ENCODE peak calls at places on chromosome 6, in four cellular contexts. Q is adrenal gland, G is kidney, Y is GM23248. X is an unnamed sample. For H3K36me3 and H3K9me3, the result is how much of the 10 kb centered on the place peaks cover.

GRCh38 chr6:45278367-45278766 is 49.8 kb upstream of the RUNX2 start:
- DNase-seq in Q (no peak), G (no peak), Y (peak), X (no peak)

GRCh38 chr6:48560408-48560807 is 449.4 kb upstream of the PTCHD4 start:
- DNase-seq in Q (no peak), G (no peak), Y (peak), X (no peak)

GRCh38 chr6:39927159-39927558 is 7.1 kb downstream of the MOCS1 start:
- DNase-seq in Q (peak), G (no peak), Y (peak), X (no peak)

GRCh38 chr6:165705941-165706340 is 42.9 kb upstream of the PDE10A start:
- DNase-seq in Q (no peak), G (no peak), Y (no peak), X (no peak)

GRCh38 chr6:102680413-102680812 is 1286.9 kb downstream of the GRIK2 start:
- DNase-seq in Q (no peak), G (no peak), Y (no peak), X (no peak)

GRCh38 chr6:121382467-121383121 is 48.3 kb upstream of the TBC1D32 start:
- DNase-seq in Q (no peak), G (no peak), Y (no peak), X (no peak)

GRCh38 chr6:144248470-144249301 is 36.4 kb upstream of the UTRN start:
- DNase-seq in Q (no peak), G (no peak), Y (peak), X (no peak)

GRCh38 chr6:147040041-147040440 is 164.2 kb upstream of the STXBP5 start:
- DNase-seq in Q (no peak), G (no peak), Y (peak), X (no peak)

GRCh38 chr6:157727629-157728182 is 95.3 kb upstream of the SNX9 start:
- DNase-seq in Q (no peak), G (no peak), Y (no peak), X (no peak)

GRCh38 chr6:125537090-125537489 is 212.3 kb upstream of the HEY2 start:
- DNase-seq in Q (no peak), G (no peak), Y (no peak), X (peak)

GRCh38 chr6:39593644-39594043 is 131.6 kb downstream of the KIF6 start:
- DNase-seq in Q (no peak), G (no peak), Y (no peak), X (no peak)

GRCh38 chr6:155889405-155889804 is 433.8 kb upstream of the NOX3 start:
- DNase-seq in Q (no peak), G (no peak), Y (no peak), X (no peak)

GRCh38 chr6:33837070-33837469 is 33.3 kb upstream of the MLN start:
- DNase-seq in Q (no peak), G (no peak), Y (no peak), X (no peak)

GRCh38 chr6:54737247-54737646 is 109.3 kb upstream of the FAM83B start:
- DNase-seq in Q (no peak), G (no peak), Y (peak), X (no peak)

GRCh38 chr6:167572106-167572505 is 247.2 kb downstream of the TTLL2 start:
- DNase-seq in Q (no peak), G (no peak), Y (no peak), X (no peak)

GRCh38 chr6:142903806-142904205 is 41.2 kb downstream of the HIVEP2 start:
- DNase-seq in Q (no peak), G (no peak), Y (peak), X (no peak)

GRCh38 chr6:116564921-116565872 is 6.1 kb upstream of the RWDD1 start:
- DNase-seq in Q (no peak), G (peak), Y (peak), X (peak)

GRCh38 chr6:75178757-75179156 is 27.1 kb downstream of the COL12A1 start:
- DNase-seq in Q (no peak), G (no peak), Y (peak), X (no peak)

GRCh38 chr6:21598662-21599061 is 5.1 kb downstream of the SOX4 start:
- DNase-seq in Q (no peak), G (no peak), Y (peak), X (no peak)

GRCh38 chr6:152267967-152268845 is 369.0 kb downstream of the SYNE1 start:
- DNase-seq in Q (no peak), G (no peak), Y (peak), X (no peak)

GRCh38 chr6:46029602-46030001 is 13.9 kb upstream of the CLIC5 start:
- DNase-seq in Q (no peak), G (no peak), Y (no peak), X (no peak)

GRCh38 chr6:28898710-28898965 is 25.1 kb downstream of the TRIM27 start:
- DNase-seq in Q (no peak), G (no peak), Y (no peak), X (no peak)

GRCh38 chr6:17473554-17473953 is 80.2 kb downstream of the CAP2 start:
- DNase-seq in Q (no peak), G (no peak), Y (no peak), X (no peak)

GRCh38 chr6:160278786-160279310 is 20.2 kb upstream of the SLC22A2 start:
- DNase-seq in Q (no peak), G (no peak), Y (no peak), X (no peak)

GRCh38 chr6:43946641-43947363 is 176.8 kb downstream of the VEGFA start:
- DNase-seq in Q (no peak), G (no peak), Y (no peak), X (no peak)

GRCh38 chr6:88512951-88513350 is 346.8 kb upstream of the CNR1 start:
- DNase-seq in Q (no peak), G (no peak), Y (no peak), X (no peak)

GRCh38 chr6:107819976-107820551 is 4.0 kb downstream of the SCML4 start:
- DNase-seq in Q (no peak), G (no peak), Y (peak), X (no peak)

GRCh38 chr6:41462980-41463930 is 82.9 kb upstream of the FOXP4 start:
- DNase-seq in Q (peak), G (no peak), Y (peak), X (peak)

GRCh38 chr6:41277644-41278043 is 8.8 kb downstream of the TREM1 start:
- DNase-seq in Q (no peak), G (no peak), Y (no peak), X (no peak)

GRCh38 chr6:90190752-90191393 is 105.8 kb downstream of the BACH2 start:
- DNase-seq in Q (no peak), G (no peak), Y (no peak), X (no peak)

DNA sequence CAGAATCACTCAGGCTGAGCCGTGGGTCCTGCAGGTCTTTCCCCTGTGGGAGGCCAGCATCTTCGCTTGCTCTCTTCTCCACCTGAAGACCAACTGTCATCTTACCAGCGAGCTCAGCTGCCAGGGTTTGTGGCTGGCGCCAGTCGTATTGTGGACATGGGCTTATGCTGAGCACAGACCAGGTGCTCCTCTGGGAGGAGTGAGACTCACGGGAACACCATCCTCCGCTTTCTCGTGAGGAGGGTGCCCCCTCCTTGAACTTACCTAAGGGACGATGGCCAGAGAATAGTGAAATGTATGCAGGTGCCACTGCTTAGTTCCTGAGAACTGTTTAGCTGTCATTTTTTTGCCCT is 17.1 kb downstream of the WRNIP1 start:
- DNase-seq in Q (peak), G (no peak), Y (no peak), X (no peak)
- H3K36me3 ChIP-seq in Q (under half), G (under half), Y (under half), X (half or more)

GRCh38 chr6:42509765-42510164 is 54.1 kb upstream of the UBR2 start:
- DNase-seq in Q (no peak), G (no peak), Y (no peak), X (no peak)

GRCh38 chr6:42510795-42511194 is 53.0 kb upstream of the UBR2 start:
- DNase-seq in Q (no peak), G (no peak), Y (no peak), X (no peak)

GRCh38 chr6:42511803-42512422 is 51.9 kb upstream of the UBR2 start:
- DNase-seq in Q (peak), G (no peak), Y (peak), X (no peak)

GRCh38 chr6:42512498-42513042 is 51.3 kb upstream of the UBR2 start:
- DNase-seq in Q (no peak), G (no peak), Y (no peak), X (no peak)

DNA sequence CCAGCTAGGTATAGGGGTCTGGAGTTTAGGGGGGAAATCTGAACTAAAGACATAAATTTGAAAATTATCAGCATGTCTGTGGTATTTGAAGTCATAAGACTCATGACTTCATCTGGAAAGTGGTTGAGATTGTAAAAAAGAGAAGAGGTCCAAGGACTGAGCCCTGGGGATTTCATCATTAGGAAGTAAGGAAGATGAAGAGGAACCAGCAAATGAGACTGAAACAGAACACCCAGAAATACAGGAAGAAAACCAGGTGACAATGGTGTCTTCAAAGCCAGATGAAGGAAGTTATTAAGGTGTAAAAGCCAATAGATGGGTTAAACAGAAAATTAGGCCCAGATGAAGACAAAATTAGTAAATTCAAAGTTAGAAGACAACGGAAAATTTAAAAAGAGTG is 49.1 kb upstream of the UBR2 start:
- DNase-seq in Q (no peak), G (no peak), Y (no peak), X (no peak)
- H3K27ac ChIP-seq in Q (no peak), G (no peak), Y (no peak), X (no peak)

GRCh38 chr6:87257046-87257445 is 65.3 kb upstream of the SMIM8 start:
- DNase-seq in Q (no peak), G (no peak), Y (no peak), X (no peak)
- H3K9me3 ChIP-seq in Q (under half), G (under half), Y (under half), X (under half)

DNA sequence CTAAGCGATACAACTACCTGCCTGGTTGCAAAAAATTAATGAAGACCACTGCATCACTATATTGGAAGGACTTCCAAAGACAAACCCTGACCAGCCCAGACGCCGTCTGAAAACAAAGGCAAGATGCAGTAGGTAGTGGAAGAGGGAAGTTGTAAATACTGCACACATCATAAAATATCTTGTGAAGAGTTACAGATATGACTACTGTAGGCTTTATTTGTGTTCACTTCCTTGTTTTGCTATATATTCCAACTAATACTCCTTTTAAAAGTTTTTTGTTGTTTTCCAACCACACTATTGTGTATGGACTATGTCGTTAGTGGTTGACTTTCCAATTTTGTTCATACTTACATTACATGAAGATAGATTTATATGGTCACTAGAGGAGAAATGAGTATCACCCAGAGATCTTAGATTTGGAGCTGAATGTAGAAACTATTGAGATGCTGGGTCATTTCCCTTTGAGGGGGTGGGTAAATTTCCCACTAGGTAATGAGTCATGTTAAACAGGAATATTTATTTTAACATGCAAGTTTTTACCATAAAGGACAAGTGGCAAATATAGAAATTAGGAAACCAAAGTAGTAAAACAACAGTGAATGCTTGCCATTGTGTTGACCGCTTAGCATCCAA is 16.6 kb upstream of the TXLNB start:
- DNase-seq in Q (no peak), G (no peak), Y (peak), X (no peak)
- H3K36me3 ChIP-seq in Q (under half), G (under half), Y (under half), X (under half)

GRCh38 chr6:7993952-7994351 is 70.2 kb downstream of the BLOC1S5 start:
- DNase-seq in Q (no peak), G (no peak), Y (no peak), X (no peak)
- H3K27ac ChIP-seq in Q (no peak), G (no peak), Y (no peak), X (no peak)

DNA sequence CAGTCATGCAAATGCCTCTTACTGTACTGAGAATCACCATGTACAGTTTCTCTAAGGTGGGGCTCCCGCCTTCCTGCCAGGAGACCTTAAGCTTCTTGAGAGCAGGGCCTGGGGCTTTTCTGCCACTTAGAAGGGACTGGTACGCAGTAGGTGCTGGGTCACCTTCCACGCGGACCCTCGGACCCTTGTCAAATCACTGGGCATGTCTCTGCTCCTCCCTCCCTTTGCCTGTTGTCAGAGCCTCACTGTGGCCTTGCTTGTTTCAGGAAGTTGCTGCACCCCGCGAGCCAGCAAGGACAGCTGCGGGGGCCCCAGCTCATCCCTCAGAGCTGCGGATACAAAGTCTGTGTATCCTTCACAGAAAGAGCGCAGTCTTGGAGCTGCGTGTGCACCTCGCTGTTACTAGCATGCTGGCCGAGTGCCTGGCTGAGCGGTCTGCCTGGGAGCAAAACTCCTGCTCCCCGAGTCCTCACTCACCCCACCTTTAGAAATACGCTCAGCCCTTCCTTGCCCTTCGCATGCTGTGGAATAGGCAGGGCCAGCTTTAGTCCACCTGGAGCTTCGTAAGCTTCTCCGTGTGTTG is 30.7 kb upstream of the IRF4 start:
- DNase-seq in Q (no peak), G (peak), Y (no peak), X (peak)
- H3K9me3 ChIP-seq in Q (under half), G (under half), Y (under half), X (under half)

GRCh38 chr6:37454420-37455125 is 21.6 kb downstream of the CMTR1 start:
- DNase-seq in Q (no peak), G (no peak), Y (peak), X (no peak)

GRCh38 chr6:37456126-37456525 is 23.1 kb downstream of the CMTR1 start:
- DNase-seq in Q (no peak), G (no peak), Y (peak), X (no peak)

GRCh38 chr6:37456816-37457560 is 24.0 kb downstream of the CMTR1 start:
- DNase-seq in Q (peak), G (no peak), Y (peak), X (no peak)

GRCh38 chr6:37460805-37461204 is 27.8 kb downstream of the CMTR1 start:
- DNase-seq in Q (no peak), G (no peak), Y (no peak), X (no peak)

DNA sequence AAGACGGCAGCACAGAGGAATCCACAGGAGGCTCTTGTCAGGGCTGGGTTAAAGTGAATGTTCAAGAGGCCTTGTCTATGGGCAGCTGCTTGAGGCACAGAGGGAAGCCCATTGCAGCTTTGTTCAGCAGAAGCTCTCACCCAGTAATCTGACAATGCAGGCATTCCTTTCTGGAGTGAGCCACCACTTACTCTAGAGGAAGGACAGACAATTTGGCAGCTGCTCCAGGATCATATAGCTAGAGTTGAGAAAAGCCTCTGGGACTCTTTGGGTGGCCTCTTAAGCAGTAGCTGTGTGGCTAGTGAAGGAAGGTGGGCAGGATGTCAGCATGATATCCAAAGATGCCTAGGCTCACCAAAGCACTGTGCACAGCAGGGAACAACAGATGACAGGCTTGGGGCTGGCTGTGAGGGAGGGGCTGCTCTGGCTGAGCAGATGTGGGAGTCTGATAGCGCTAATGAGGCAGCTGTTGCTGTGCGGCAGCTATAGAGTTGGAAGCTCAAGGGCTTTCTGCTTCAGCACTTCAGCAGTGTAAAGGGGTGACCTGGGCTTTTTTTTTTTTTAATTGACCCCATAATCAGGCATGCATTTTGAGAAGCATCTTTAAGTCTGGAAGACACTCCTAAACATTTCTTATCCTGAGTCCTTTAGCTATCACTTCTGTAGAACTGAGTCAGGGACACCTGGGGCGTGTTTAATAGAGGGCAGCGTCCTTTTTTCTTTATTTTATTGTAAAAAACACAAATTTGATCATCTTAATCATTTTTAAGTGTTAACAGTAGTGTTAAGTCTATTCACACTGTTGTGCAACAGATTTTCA is 27.2 kb downstream of the CMTR1 start:
- DNase-seq in Q (no peak), G (no peak), Y (no peak), X (no peak)
- H3K36me3 ChIP-seq in Q (under half), G (half or more), Y (under half), X (half or more)

GRCh38 chr6:35764238-35764896 is 12.0 kb upstream of the CLPSL2 start:
- DNase-seq in Q (no peak), G (no peak), Y (no peak), X (no peak)
- H3K27ac ChIP-seq in Q (no peak), G (no peak), Y (no peak), X (no peak)